ENCODE peak calls at places on chromosomes 16 and 17, in seven cellular contexts. One of them, this sample, is unnamed.

GRCh38 chr17:63476494-63476856 is 386 bp upstream of the ACE start:
- DNase-seq in lower leg skin: no peak
- DNase-seq in omental fat pad: no peak
- DNase-seq in IMR-90: no peak
- DNase-seq in fibroblast of lung: no peak
- DNase-seq in cardiac muscle cell: peak; percentile 38
- DNase-seq in RWPE1: no peak
- DNase-seq in this sample: no peak

GRCh38 chr16:70712359-70712758 is 26.5 kb upstream of the MTSS2 start:
- DNase-seq in cardiac muscle cell: no peak
- DNase-seq in fibroblast of lung: no peak
- DNase-seq in lower leg skin: no peak
- DNase-seq in RWPE1: no peak
- DNase-seq in omental fat pad: no peak
- DNase-seq in IMR-90: no peak
- DNase-seq in this sample: no peak

GRCh38 chr16:85611455-85612190 is 1.5 kb upstream of the GSE1 start:
- DNase-seq in RWPE1: peak; percentile 81
- DNase-seq in cardiac muscle cell: peak; percentile 79
- DNase-seq in omental fat pad: no peak
- DNase-seq in lower leg skin: peak; percentile 97
- DNase-seq in IMR-90: peak; percentile 74
- DNase-seq in fibroblast of lung: peak; percentile 80
- DNase-seq in this sample: no peak

GRCh38 chr16:68792465-68793324 is 50.6 kb upstream of the TANGO6 start:
- DNase-seq in omental fat pad: no peak
- DNase-seq in RWPE1: no peak
- DNase-seq in IMR-90: peak; percentile 61
- DNase-seq in lower leg skin: no peak
- DNase-seq in cardiac muscle cell: peak; percentile 93
- DNase-seq in fibroblast of lung: peak; percentile 66
- DNase-seq in this sample: no peak

GRCh38 chr17:18043491-18043890 is 4.3 kb downstream of the GID4 start:
- DNase-seq in RWPE1: no peak
- DNase-seq in lower leg skin: no peak
- DNase-seq in omental fat pad: no peak
- DNase-seq in cardiac muscle cell: peak; percentile 37
- DNase-seq in fibroblast of lung: peak; percentile 40
- DNase-seq in IMR-90: peak; percentile 33
- DNase-seq in this sample: no peak

GRCh38 chr17:78839173-78839761 is 1.3 kb downstream of the USP36 start:
- DNase-seq in omental fat pad: no peak
- DNase-seq in lower leg skin: no peak
- DNase-seq in RWPE1: peak; percentile 75
- DNase-seq in fibroblast of lung: no peak
- DNase-seq in cardiac muscle cell: no peak
- DNase-seq in IMR-90: peak; percentile 86
- DNase-seq in this sample: no peak

GRCh38 chr16:56930516-56931252 is 1.3 kb upstream of the HERPUD1 start:
- DNase-seq in cardiac muscle cell: no peak
- DNase-seq in RWPE1: no peak
- DNase-seq in IMR-90: no peak
- DNase-seq in lower leg skin: no peak
- DNase-seq in omental fat pad: no peak
- DNase-seq in fibroblast of lung: peak; percentile 90
- DNase-seq in this sample: no peak

GRCh38 chr16:1863681-1864460 is 8.1 kb downstream of the MEIOB start:
- DNase-seq in omental fat pad: no peak
- DNase-seq in RWPE1: no peak
- DNase-seq in fibroblast of lung: peak; percentile 68
- DNase-seq in lower leg skin: no peak
- DNase-seq in cardiac muscle cell: peak; percentile 62
- DNase-seq in IMR-90: peak; percentile 44
- DNase-seq in this sample: no peak

GRCh38 chr17:11990363-11990983 is 6.8 kb downstream of the ZNF18 start:
- DNase-seq in omental fat pad: no peak
- DNase-seq in IMR-90: no peak
- DNase-seq in lower leg skin: no peak
- DNase-seq in fibroblast of lung: no peak
- DNase-seq in RWPE1: no peak
- DNase-seq in cardiac muscle cell: no peak
- DNase-seq in this sample: no peak

GRCh38 chr17:80694992-80695912 is 150.6 kb downstream of the RPTOR start:
- DNase-seq in lower leg skin: no peak
- DNase-seq in RWPE1: no peak
- DNase-seq in cardiac muscle cell: no peak
- DNase-seq in omental fat pad: no peak
- DNase-seq in IMR-90: no peak
- DNase-seq in fibroblast of lung: no peak
- DNase-seq in this sample: no peak

GRCh38 chr17:81828656-81829055 is 4.4 kb downstream of the MCRIP1 start:
- DNase-seq in lower leg skin: no peak
- DNase-seq in RWPE1: no peak
- DNase-seq in cardiac muscle cell: no peak
- DNase-seq in omental fat pad: no peak
- DNase-seq in IMR-90: no peak
- DNase-seq in fibroblast of lung: no peak
- DNase-seq in this sample: no peak

GRCh38 chr16:85387731-85388295 is 225.3 kb upstream of the GSE1 start:
- DNase-seq in RWPE1: no peak
- DNase-seq in fibroblast of lung: no peak
- DNase-seq in omental fat pad: no peak
- DNase-seq in cardiac muscle cell: no peak
- DNase-seq in IMR-90: no peak
- DNase-seq in lower leg skin: peak; percentile 14
- DNase-seq in this sample: no peak

GRCh38 chr17:15263680-15264079 is 1.4 kb downstream of the PMP22 start:
- DNase-seq in IMR-90: no peak
- DNase-seq in cardiac muscle cell: no peak
- DNase-seq in omental fat pad: no peak
- DNase-seq in fibroblast of lung: no peak
- DNase-seq in lower leg skin: no peak
- DNase-seq in RWPE1: no peak
- DNase-seq in this sample: no peak

GRCh38 chr17:65139045-65139764 is 2.0 kb downstream of the RGS9 start:
- DNase-seq in fibroblast of lung: no peak
- DNase-seq in IMR-90: no peak
- DNase-seq in RWPE1: no peak
- DNase-seq in omental fat pad: no peak
- DNase-seq in cardiac muscle cell: no peak
- DNase-seq in lower leg skin: no peak
- DNase-seq in this sample: no peak

GRCh38 chr16:30054959-30055553 is 10.5 kb upstream of the ALDOA start:
- DNase-seq in IMR-90: no peak
- DNase-seq in cardiac muscle cell: no peak
- DNase-seq in omental fat pad: no peak
- DNase-seq in lower leg skin: no peak
- DNase-seq in RWPE1: peak; percentile 78
- DNase-seq in fibroblast of lung: no peak
- DNase-seq in this sample: no peak
- TF ChIP-seq CTCF in IMR-90: peak; percentile 35
- TF ChIP-seq CTCF in cardiac muscle cell: peak; percentile 63
- TF ChIP-seq CTCF in omental fat pad: no peak
- TF ChIP-seq CTCF in lower leg skin: no peak
- TF ChIP-seq CTCF in RWPE1: peak; percentile 55
- TF ChIP-seq CTCF in fibroblast of lung: peak; percentile 58
- TF ChIP-seq CTCF in this sample: peak; percentile 67

GRCh38 chr16:29820271-29820701 is at the start of gene MVP:
- DNase-seq in IMR-90: peak; percentile 57
- DNase-seq in fibroblast of lung: peak; percentile 67
- DNase-seq in RWPE1: peak; percentile 80
- DNase-seq in lower leg skin: no peak
- DNase-seq in omental fat pad: no peak
- DNase-seq in cardiac muscle cell: peak; percentile 74
- DNase-seq in this sample: no peak
- TF ChIP-seq CTCF in IMR-90: no peak
- TF ChIP-seq CTCF in fibroblast of lung: no peak
- TF ChIP-seq CTCF in RWPE1: no peak
- TF ChIP-seq CTCF in lower leg skin: no peak
- TF ChIP-seq CTCF in omental fat pad: no peak
- TF ChIP-seq CTCF in cardiac muscle cell: no peak
- TF ChIP-seq CTCF in this sample: no peak

GRCh38 chr17:40311575-40311974 is 2.6 kb downstream of the RARA start:
- DNase-seq in RWPE1: peak; percentile 51
- DNase-seq in lower leg skin: peak; percentile 95
- DNase-seq in cardiac muscle cell: no peak
- DNase-seq in fibroblast of lung: no peak
- DNase-seq in omental fat pad: peak; percentile 21
- DNase-seq in IMR-90: no peak
- DNase-seq in this sample: no peak
- TF ChIP-seq CTCF in RWPE1: no peak
- TF ChIP-seq CTCF in lower leg skin: no peak
- TF ChIP-seq CTCF in cardiac muscle cell: no peak
- TF ChIP-seq CTCF in fibroblast of lung: no peak
- TF ChIP-seq CTCF in omental fat pad: no peak
- TF ChIP-seq CTCF in IMR-90: no peak
- TF ChIP-seq CTCF in this sample: no peak

DNA sequence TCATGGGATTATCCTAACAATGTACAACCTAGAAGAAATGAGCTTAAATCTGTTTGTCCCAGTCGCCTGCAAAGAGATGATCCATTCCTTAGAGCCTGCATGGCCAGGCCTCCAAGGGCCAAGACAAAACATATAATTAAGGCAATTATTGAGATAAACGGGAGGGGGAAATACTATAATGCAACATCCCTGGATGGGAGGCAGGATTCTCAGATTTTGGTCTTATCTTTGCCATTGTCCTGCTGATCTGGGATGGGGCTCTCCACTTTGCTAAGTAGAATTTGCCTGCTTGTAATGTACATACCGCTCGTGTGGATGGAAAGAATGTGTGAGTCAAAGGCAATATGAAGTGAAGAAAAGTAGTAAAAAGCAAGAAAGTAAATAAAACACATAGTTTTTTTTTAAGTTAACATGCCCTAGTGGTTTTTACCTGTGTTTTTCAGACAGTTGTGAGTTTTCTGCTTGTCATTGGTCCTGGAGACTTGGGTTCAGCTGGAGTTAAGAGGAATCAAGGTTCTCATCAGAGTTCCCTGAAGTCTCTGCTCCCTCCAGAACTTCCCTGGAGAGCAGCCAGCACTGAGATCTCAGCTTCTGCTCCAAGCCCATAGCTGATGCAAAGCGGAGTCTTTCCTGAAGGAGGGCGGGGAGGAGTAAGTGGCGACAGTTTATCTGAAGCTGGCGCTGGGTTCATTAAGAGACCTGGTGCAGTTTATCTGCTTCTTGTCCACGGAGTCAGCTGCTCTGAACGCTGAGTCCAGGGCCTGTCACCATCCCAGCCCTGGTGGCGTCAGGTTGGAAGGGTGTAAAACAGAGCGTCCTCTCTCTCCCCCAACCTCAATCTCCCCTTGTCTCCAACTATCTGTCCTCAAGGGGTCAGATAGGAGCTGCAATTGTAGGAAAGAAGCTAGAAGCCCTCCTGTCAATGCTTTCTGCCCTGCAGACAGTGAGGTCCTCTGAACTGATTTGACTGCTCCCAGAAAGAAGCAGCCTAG is 30.1 kb downstream of the HOXB1 start:
- DNase-seq in fibroblast of lung: peak; percentile 61
- DNase-seq in cardiac muscle cell: peak; percentile 69
- DNase-seq in omental fat pad: no peak
- DNase-seq in lower leg skin: no peak
- DNase-seq in IMR-90: peak; percentile 64
- DNase-seq in RWPE1: no peak
- DNase-seq in this sample: no peak
- TF ChIP-seq CTCF in fibroblast of lung: peak; percentile 18
- TF ChIP-seq CTCF in cardiac muscle cell: peak; percentile 31
- TF ChIP-seq CTCF in omental fat pad: no peak
- TF ChIP-seq CTCF in lower leg skin: no peak
- TF ChIP-seq CTCF in IMR-90: peak; percentile 1
- TF ChIP-seq CTCF in RWPE1: no peak
- TF ChIP-seq CTCF in this sample: peak; percentile 21

GRCh38 chr16:14500791-14501190 is 129.3 kb downstream of the PARN start:
- DNase-seq in lower leg skin: no peak
- DNase-seq in cardiac muscle cell: no peak
- DNase-seq in RWPE1: no peak
- DNase-seq in omental fat pad: no peak
- DNase-seq in fibroblast of lung: peak; percentile 48
- DNase-seq in IMR-90: peak; percentile 60
- DNase-seq in this sample: no peak

GRCh38 chr16:14501331-14502255 is 128.5 kb downstream of the PARN start:
- DNase-seq in RWPE1: peak; percentile 89
- DNase-seq in fibroblast of lung: peak; percentile 95
- DNase-seq in omental fat pad: peak; percentile 48
- DNase-seq in lower leg skin: peak; percentile 97
- DNase-seq in cardiac muscle cell: peak; percentile 98
- DNase-seq in IMR-90: peak; percentile 94
- DNase-seq in this sample: no peak

GRCh38 chr16:14499110-14499509 is 130.9 kb downstream of the PARN start:
- DNase-seq in fibroblast of lung: no peak
- DNase-seq in cardiac muscle cell: no peak
- DNase-seq in lower leg skin: no peak
- DNase-seq in RWPE1: no peak
- DNase-seq in omental fat pad: no peak
- DNase-seq in IMR-90: no peak
- DNase-seq in this sample: no peak

GRCh38 chr16:14502932-14503741 is 126.9 kb downstream of the PARN start:
- DNase-seq in lower leg skin: no peak
- DNase-seq in cardiac muscle cell: peak; percentile 57
- DNase-seq in fibroblast of lung: peak; percentile 42
- DNase-seq in RWPE1: peak; percentile 35
- DNase-seq in omental fat pad: no peak
- DNase-seq in IMR-90: peak; percentile 76
- DNase-seq in this sample: no peak

GRCh38 chr16:14502256-14502875 is 127.7 kb downstream of the PARN start:
- DNase-seq in IMR-90: no peak
- DNase-seq in lower leg skin: no peak
- DNase-seq in RWPE1: no peak
- DNase-seq in fibroblast of lung: no peak
- DNase-seq in cardiac muscle cell: no peak
- DNase-seq in omental fat pad: no peak
- DNase-seq in this sample: no peak
- TF ChIP-seq CTCF in IMR-90: no peak
- TF ChIP-seq CTCF in lower leg skin: no peak
- TF ChIP-seq CTCF in RWPE1: no peak
- TF ChIP-seq CTCF in fibroblast of lung: no peak
- TF ChIP-seq CTCF in cardiac muscle cell: no peak
- TF ChIP-seq CTCF in omental fat pad: no peak
- TF ChIP-seq CTCF in this sample: no peak

This sample was measured in type B pancreatic cell.